ENCODE peak calls at places on chromosomes 13 and 19, in five cellular contexts. I, B, F, G and Z are unnamed samples.

GRCh38 chr13:94119360-94119936 is 360.0 kb downstream of the DCT start:
- DNase-seq in I (peak; percentile 44), B (peak; percentile 45), G (no peak), F (peak; percentile 64), Z (peak; percentile 79)

GRCh38 chr13:44300895-44301638 is 72.6 kb upstream of the SERP2 start:
- DNase-seq in B (peak; percentile 66), I (no peak), F (peak; percentile 70), G (no peak), Z (no peak)

GRCh38 chr13:94327318-94327717 is 152.2 kb downstream of the DCT start:
- DNase-seq in F (no peak), G (no peak), I (no peak), B (no peak), Z (no peak)

GRCh38 chr13:80737513-80737912 is 396.6 kb upstream of the SPRY2 start:
- DNase-seq in B (no peak), F (no peak), G (no peak), I (no peak), Z (no peak)

GRCh38 chr13:48121733-48122132 is 26.8 kb upstream of the MED4 start:
- DNase-seq in G (no peak), F (peak; percentile 3), B (no peak), I (no peak), Z (no peak)

GRCh38 chr19:39236527-39236926 is 8.3 kb downstream of the IFNL3 start:
- DNase-seq in G (no peak), F (no peak), I (peak; percentile 85), B (peak; percentile 37), Z (peak; percentile 24)

GRCh38 chr13:23384111-23384510 is 49.4 kb downstream of the SACS start:
- DNase-seq in F (no peak), I (no peak), G (no peak), B (no peak), Z (no peak)

GRCh38 chr13:28347456-28348371 is 147.2 kb downstream of the FLT1 start:
- DNase-seq in F (no peak), I (no peak), G (no peak), B (no peak), Z (no peak)

GRCh38 chr19:46068345-46069258 is 27.8 kb upstream of the IGFL4 start:
- DNase-seq in F (no peak), I (no peak), G (no peak), B (no peak), Z (peak; percentile 46)

GRCh38 chr19:2613507-2614295 is 88.8 kb downstream of the GNG7 start:
- DNase-seq in F (no peak), G (no peak), I (peak; percentile 91), B (peak; percentile 60), Z (no peak)

GRCh38 chr13:76879876-76880270 is 6.3 kb downstream of the KCTD12 start:
- DNase-seq in F (no peak), I (no peak), G (no peak), B (no peak), Z (no peak)

GRCh38 chr13:31909889-31910551 is 121.6 kb upstream of the FRY start:
- DNase-seq in I (no peak), B (peak; percentile 53), G (no peak), F (peak; percentile 69), Z (no peak)

GRCh38 chr13:75366380-75367280 is 115.3 kb downstream of the TBC1D4 start:
- DNase-seq in I (no peak), B (no peak), G (no peak), F (no peak), Z (no peak)
- TF ChIP-seq CTCF in I (no peak), B (no peak), G (no peak), F (no peak), Z (no peak)

GRCh38 chr19:13842294-13843103 is 34.4 kb upstream of the NANOS3 start:
- DNase-seq in G (peak; percentile 88), I (peak; percentile 93), F (peak; percentile 85), B (peak; percentile 85), Z (peak; percentile 93)

GRCh38 chr19:13840751-13841338 is 36.1 kb upstream of the NANOS3 start:
- DNase-seq in F (no peak), G (no peak), B (no peak), I (peak; percentile 86), Z (no peak)

GRCh38 chr19:13841339-13842293 is 35.3 kb upstream of the NANOS3 start:
- DNase-seq in I (peak; percentile 89), B (peak; percentile 78), F (peak; percentile 48), G (no peak), Z (peak; percentile 88)

GRCh38 chr19:13844130-13844631 is 32.8 kb upstream of the NANOS3 start:
- DNase-seq in I (peak; percentile 80), F (no peak), G (no peak), B (no peak), Z (no peak)

DNA sequence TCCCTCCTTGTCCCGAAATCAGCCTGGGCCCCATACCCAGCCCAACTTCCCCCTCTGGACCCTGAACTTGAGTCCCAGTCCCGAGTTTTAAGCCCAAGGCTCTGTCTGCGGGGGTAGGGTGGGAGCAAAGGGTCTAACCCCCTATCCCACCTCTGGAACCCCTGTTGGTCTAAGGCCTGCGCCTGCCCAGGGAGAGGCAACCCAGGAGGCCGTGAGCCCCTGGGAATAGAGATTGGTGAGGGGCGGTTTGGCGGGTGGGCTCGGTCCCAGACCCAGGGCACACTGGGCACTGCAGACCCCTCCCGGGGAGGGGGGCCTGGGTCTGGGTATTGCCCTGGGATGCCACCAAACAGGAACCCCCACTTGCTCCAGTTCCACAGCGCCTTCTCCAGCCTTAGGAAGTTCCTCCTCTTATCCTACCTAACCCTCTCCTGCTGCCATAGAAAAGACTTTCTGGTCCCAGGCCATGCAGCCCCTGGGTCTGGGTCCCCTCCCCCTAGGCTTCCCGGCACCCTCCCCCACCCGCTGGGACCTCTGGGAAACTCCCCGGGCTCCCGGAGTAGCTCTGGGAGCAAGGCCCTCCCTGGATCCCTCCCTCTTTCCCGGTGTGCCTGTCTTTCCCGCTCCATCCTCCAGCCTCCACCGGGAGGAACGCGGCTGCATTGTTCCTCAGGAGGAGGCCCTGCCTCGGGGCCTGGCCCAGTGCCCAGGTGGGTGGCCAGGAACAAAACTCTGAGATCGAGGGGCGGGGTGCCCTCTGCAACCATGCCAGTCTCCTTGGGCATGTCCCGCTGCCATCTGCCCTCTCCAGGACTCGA is 33.6 kb upstream of the NANOS3 start:
- DNase-seq in F (peak; percentile 61), I (peak; percentile 84), B (peak; percentile 78), G (no peak), Z (peak; percentile 70)
- H3K27ac ChIP-seq in F (peak overlapping the region; percentile 96), I (peak overlapping the region; percentile 50), B (peak overlapping the region; percentile 100), G (peak overlapping the region; percentile 98), Z (peak overlapping the region; percentile 98)

DNA sequence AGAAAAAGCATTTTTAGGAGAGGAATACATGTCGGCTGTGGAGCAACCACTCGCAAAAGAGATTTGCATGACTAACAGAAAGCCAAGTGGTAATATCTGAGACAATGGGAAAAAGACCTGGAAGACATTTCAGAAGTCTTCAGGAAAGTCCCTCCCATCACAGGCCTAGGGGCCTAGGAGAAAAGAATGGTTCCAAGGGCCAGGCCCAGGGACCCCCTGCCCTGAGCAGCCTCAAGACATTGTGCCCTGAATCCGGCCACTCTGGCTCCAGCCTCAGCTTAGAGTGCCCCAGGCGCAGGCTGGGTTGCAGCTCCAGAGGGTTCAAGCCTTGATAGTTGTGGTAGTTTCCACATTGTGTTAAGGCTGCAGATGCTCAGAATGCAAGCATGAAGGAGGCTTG is 9.4 kb downstream of the ZNF221 start:
- DNase-seq in B (no peak), F (no peak), G (no peak), I (no peak), Z (no peak)
- TF ChIP-seq POLR2A in B (no peak), F (no peak), G (no peak), I (no peak), Z (no peak)

GRCh38 chr13:46721054-46721453 is 75.9 kb downstream of the ESD start:
- DNase-seq in B (peak; percentile 53), G (no peak), F (peak; percentile 49), I (no peak), Z (peak; percentile 69)
- TF ChIP-seq CTCF in B (peak; percentile 78), G (peak; percentile 49), F (peak; percentile 81), I (peak; percentile 69), Z (peak; percentile 58)

DNA sequence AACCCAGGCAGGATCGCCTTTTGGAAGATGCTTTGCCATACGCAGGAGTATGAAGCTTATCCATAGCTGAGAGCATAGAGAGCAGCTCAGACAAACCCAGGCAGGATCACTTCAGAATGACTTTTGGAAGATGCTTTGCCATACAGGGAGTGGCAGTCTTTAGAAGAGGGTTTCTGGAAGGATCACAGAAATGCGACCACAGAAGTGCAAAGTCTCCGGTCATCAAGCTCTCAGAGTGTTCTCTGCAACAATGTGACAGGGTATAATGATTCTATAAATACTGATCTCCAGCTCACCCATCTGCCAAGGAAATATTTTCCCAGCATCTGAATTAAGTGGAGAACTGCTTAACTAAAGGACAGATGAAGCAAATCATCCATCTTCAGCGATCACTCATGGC is 390.3 kb downstream of the FGF14 start:
- DNase-seq in G (no peak), F (no peak), I (no peak), B (no peak), Z (no peak)
- H3K27ac ChIP-seq in G (no peak overlapping the region), F (no peak overlapping the region), I (no peak overlapping the region), B (no peak overlapping the region), Z (no peak overlapping the region)

GRCh38 chr19:6739390-6739883 is at the start of gene TRIP10:
- DNase-seq in F (peak; percentile 88), B (peak; percentile 90), I (peak; percentile 93), G (peak; percentile 85), Z (peak; percentile 92)

GRCh38 chr19:6736917-6737283 is 480 bp downstream of the GPR108 start:
- DNase-seq in F (no peak), I (peak; percentile 77), G (no peak), B (no peak), Z (no peak)

GRCh38 chr19:6737284-6737872 is at the start of gene GPR108:
- DNase-seq in B (peak; percentile 99), F (peak; percentile 100), G (peak; percentile 99), I (peak; percentile 100), Z (peak; percentile 99)

GRCh38 chr19:6738726-6739389 is 622 bp upstream of the TRIP10 start:
- DNase-seq in F (peak; percentile 53), B (peak; percentile 32), G (no peak), I (peak; percentile 90), Z (peak; percentile 70)

GRCh38 chr19:6737873-6738725 is 719 bp upstream of the GPR108 start:
- DNase-seq in F (peak; percentile 100), I (peak; percentile 92), B (peak; percentile 99), G (peak; percentile 96), Z (peak; percentile 90)
- TF ChIP-seq POLR2A in F (no peak), I (no peak), B (no peak), G (no peak), Z (peak; percentile 49)

DNA sequence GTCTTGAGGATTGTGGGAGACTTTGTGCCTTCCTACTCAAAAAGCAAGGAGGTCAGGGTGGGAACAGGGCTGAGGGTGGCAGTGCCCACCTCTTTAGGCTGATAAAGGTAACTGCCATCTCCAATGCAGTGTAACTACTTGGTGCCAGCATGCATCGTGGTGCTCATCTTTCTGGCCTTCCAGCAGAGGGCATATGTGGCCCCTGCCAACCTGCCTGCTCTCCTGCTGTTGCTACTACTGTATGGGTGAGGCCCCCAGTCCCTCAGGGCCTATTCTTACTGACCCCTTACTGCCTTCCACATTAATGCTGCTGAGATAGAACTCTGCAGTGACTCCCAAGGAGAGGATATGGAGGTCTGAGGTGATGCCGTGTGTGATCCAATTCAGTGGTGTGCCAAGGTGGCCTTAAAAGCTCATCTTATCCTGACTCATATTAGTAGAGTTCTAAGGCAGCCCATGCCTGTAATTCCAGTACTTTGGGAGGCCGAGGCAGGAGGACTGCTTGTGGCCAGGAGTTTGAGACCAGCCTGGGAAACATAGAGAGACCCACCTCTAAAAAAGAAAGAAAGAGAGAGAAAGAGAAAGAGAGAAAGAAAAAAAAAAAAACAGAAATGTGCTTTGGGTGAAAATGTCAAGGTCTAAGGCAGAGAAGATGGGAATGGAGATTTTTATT is 9.6 kb upstream of the ARHGAP45 start:
- DNase-seq in G (no peak), I (peak; percentile 78), B (no peak), F (no peak), Z (no peak)
- TF ChIP-seq CTCF in G (no peak), I (peak; percentile 38), B (peak; percentile 21), F (no peak), Z (peak; percentile 45)

GRCh38 chr19:40721936-40722661 is 5.2 kb downstream of the ITPKC start:
- DNase-seq in G (no peak), I (no peak), B (no peak), F (peak; percentile 29), Z (no peak)
- H3K27ac ChIP-seq in G (peak overlapping the region; percentile 94), I (no peak overlapping the region), B (peak overlapping the region; percentile 99), F (peak overlapping the region; percentile 24), Z (peak overlapping the region; percentile 21)